ENCODE peak calls at places on chromosome 12, in eight cellular contexts. E, V, P, X, T, Q, Y and S are unnamed samples.

GRCh38 chr12:48817957-48818830 is at the start of gene CACNB3:
- DNase-seq in P (peak), E (peak), T (peak), V (peak), Q (peak), X (peak), Y (peak), S (no peak)

GRCh38 chr12:1797011-1797901 is 23.1 kb upstream of the LRTM2 start:
- DNase-seq in Q (no peak), V (peak), P (peak), X (no peak), Y (peak), E (peak), T (no peak), S (no peak)

GRCh38 chr12:13152281-13152680 is 44.2 kb upstream of the EMP1 start:
- DNase-seq in V (peak), E (no peak), Y (no peak), Q (peak), X (peak), P (peak), T (no peak), S (no peak)

GRCh38 chr12:130644124-130644523 is 72.0 kb downstream of the RIMBP2 start:
- DNase-seq in Q (no peak), V (no peak), Y (no peak), T (no peak), E (no peak), P (no peak), X (no peak), S (no peak)

GRCh38 chr12:126747530-126748149 is 1519.3 kb upstream of the TMEM132C start:
- DNase-seq in X (no peak), Y (peak), V (peak), E (peak), Q (no peak), T (no peak), P (peak), S (no peak)

GRCh38 chr12:66863276-66863675 is 184.4 kb upstream of the GRIP1 start:
- DNase-seq in Y (no peak), X (no peak), E (no peak), Q (no peak), P (no peak), T (peak), V (no peak), S (no peak)

GRCh38 chr12:9813821-9814798 is 13.2 kb upstream of the KLRF1 start:
- DNase-seq in X (peak), E (peak), P (peak), Y (peak), Q (peak), T (peak), V (peak), S (no peak)

GRCh38 chr12:38384816-38385491 is 68.4 kb downstream of the ALG10B start:
- DNase-seq in Y (no peak), X (no peak), Q (no peak), V (no peak), E (no peak), T (peak), P (no peak), S (no peak)

GRCh38 chr12:65810036-65810435 is 14.2 kb upstream of the HMGA2 start:
- DNase-seq in V (no peak), E (no peak), Q (no peak), T (no peak), Y (no peak), P (no peak), X (no peak), S (no peak)

GRCh38 chr12:76680940-76681339 is 83.0 kb upstream of the ZDHHC17 start:
- DNase-seq in P (no peak), X (no peak), Q (no peak), E (no peak), T (no peak), V (no peak), Y (no peak), S (no peak)

GRCh38 chr12:101021911-101022388 is 188.1 kb downstream of the SLC5A8 start:
- DNase-seq in P (no peak), V (no peak), X (no peak), Q (no peak), Y (no peak), E (no peak), T (peak), S (peak)

GRCh38 chr12:9094512-9095206 is 21.1 kb downstream of the A2M start:
- DNase-seq in T (no peak), X (no peak), Y (no peak), Q (no peak), E (no peak), V (no peak), P (no peak), S (no peak)

GRCh38 chr12:132439333-132439904 is 50.5 kb upstream of the FBRSL1 start:
- DNase-seq in Q (no peak), E (no peak), P (no peak), X (no peak), V (no peak), T (no peak), Y (no peak), S (no peak)

GRCh38 chr12:50595667-50596066 is 90.9 kb downstream of the DIP2B start:
- DNase-seq in V (no peak), Q (no peak), T (no peak), P (no peak), Y (no peak), X (no peak), E (no peak), S (no peak)

GRCh38 chr12:91874086-91874865 is 271.4 kb downstream of the BTG1 start:
- DNase-seq in Y (no peak), E (no peak), T (no peak), P (no peak), X (no peak), Q (no peak), V (no peak), S (no peak)

GRCh38 chr12:91866566-91866965 is 279.1 kb downstream of the BTG1 start:
- DNase-seq in P (no peak), X (no peak), Q (no peak), V (no peak), T (no peak), E (no peak), Y (no peak), S (no peak)

GRCh38 chr12:91871751-91872150 is 273.9 kb downstream of the BTG1 start:
- DNase-seq in T (no peak), Y (no peak), P (no peak), X (no peak), Q (no peak), V (no peak), E (no peak), S (no peak)

GRCh38 chr12:91877022-91877421 is 268.6 kb downstream of the BTG1 start:
- DNase-seq in P (peak), X (peak), Y (peak), E (no peak), T (peak), V (peak), Q (peak), S (no peak)

DNA sequence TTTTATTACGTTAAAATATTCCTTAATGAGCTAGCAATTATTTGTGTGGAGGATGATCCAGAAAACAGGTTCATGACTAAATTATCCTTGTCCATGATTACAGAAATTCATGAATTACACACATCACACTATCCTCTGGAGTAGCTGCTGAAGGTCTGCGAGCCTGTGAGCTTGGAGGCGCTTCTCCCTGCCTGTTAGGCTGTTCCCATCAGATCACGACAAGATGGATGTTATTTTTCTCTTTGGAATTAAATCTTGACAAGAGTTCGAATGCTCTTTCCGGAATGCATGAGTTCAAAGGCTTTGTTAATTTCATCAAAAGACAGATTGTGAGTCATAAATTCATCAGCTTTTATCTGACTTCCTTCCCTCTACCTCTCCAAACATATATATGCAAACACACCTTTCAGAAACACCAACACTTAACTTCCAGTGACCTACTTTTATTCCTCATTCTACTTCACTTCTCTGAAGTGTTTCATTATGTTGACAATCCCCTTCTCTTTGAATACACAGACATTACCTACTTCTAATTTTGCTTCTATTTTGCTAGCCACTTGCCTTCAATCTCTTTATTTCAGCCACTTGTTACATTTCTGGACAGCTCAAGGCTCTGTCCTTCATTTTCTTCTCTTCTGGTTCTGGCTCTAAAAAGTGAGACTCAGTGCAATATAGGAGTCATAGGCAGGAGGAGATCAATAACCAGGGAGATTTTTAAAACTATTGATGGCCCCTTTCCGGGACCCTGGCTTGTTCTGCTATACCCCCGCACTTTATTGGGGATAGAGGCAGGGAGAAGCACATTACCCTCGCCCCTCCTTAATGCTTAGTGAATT is 274.6 kb downstream of the BTG1 start:
- DNase-seq in E (no peak), P (no peak), T (peak), Y (no peak), V (no peak), X (no peak), Q (no peak), S (no peak)
- H3K4me3 ChIP-seq in E (no peak), P (no peak), T (no peak), Y (no peak), V (no peak), X (no peak), Q (no peak), S (no peak)

DNA sequence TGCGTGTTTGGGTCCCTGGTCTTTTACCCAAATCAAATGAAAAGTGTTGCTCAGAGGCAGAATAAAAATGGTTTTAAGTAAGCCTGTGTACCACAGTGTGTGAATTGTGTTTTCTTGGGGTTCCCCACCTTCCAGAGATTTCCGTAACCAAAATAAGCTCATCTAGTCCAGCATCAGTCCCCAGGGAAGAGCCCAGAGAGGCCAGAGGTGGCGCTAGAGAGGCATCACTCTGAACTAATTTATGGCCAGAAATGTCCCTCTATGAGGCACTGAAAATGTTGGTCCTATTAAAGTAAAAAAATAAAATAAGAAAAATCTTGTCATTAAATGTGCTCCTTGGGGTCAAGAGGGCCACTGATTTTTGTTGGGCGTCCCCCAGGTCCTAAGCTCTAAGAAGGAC is 24.9 kb upstream of the PRKAB1 start:
- DNase-seq in E (no peak), P (no peak), X (no peak), V (no peak), T (no peak), Q (no peak), Y (no peak), S (no peak)
- TF ChIP-seq CTCF in E (no peak), P (no peak), X (no peak), V (peak), T (peak), Q (no peak), Y (peak), S (peak)

GRCh38 chr12:33529810-33530209 is 90.2 kb upstream of the SYT10 start:
- DNase-seq in Y (no peak), T (no peak), P (no peak), V (no peak), E (no peak), Q (no peak), X (no peak), S (no peak)
- H3K4me3 ChIP-seq in Y (no peak), T (no peak), P (no peak), V (no peak), E (no peak), Q (no peak), X (no peak), S (no peak)

GRCh38 chr12:94644622-94645021 is 5.7 kb downstream of the TMCC3 start:
- DNase-seq in X (no peak), V (no peak), T (peak), Q (no peak), E (no peak), Y (peak), P (peak), S (peak)

GRCh38 chr12:94649349-94650142 is 811 bp downstream of the TMCC3 start:
- DNase-seq in P (peak), V (peak), Y (peak), E (peak), T (peak), Q (peak), X (peak), S (no peak)

GRCh38 chr12:94648578-94648977 is 1.8 kb downstream of the TMCC3 start:
- DNase-seq in T (peak), Y (no peak), V (no peak), P (no peak), E (no peak), Q (no peak), X (no peak), S (no peak)

DNA sequence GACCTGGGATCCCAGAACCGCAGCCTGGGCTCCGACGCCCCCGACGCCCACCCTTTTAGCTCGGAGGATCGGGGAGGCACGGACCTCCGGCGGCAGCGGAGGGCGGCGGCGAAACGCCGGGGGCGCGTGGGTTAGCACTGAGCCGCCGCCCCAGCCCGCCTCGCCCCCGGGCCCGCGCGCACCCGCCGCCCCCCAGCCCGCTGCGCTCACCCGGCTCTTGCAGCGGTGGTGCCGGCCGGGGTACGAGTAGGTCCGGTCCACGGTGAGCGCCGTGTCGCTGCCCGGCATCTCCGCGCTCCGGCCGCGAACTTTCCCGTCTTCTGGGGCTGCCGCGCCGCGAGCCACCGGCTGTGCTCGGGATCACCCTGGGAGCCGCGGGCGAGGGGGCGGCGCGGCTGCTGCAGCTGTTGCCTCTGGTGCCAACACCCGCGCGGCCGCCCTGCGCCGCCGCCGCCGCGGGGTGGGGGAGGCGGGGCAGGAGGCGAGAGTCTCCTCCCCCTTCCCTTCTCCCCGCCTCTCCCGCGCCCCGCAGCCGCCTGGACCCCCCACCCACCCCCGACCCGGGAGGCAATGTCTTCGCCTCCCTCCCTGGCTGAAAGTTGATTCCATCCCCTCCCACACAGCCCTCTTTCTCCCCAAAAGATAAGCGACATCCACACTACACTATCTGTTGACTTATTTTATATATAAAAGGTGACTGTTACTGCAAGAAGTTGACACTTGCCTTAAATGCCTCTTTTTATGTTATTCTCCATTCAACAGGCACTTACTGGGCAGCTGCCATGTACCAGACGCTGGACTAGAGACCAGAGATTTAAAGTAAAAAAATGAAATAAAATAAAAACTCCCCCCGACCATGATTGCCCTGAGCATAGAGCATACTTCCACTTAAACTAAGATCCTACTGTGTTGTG is at the start of gene TMCC3:
- DNase-seq in V (peak), Y (peak), T (peak), Q (no peak), E (peak), X (peak), P (peak), S (no peak)
- TF ChIP-seq CTCF in V (no peak), Y (no peak), T (no peak), Q (no peak), E (peak), X (no peak), P (no peak), S (no peak)

DNA sequence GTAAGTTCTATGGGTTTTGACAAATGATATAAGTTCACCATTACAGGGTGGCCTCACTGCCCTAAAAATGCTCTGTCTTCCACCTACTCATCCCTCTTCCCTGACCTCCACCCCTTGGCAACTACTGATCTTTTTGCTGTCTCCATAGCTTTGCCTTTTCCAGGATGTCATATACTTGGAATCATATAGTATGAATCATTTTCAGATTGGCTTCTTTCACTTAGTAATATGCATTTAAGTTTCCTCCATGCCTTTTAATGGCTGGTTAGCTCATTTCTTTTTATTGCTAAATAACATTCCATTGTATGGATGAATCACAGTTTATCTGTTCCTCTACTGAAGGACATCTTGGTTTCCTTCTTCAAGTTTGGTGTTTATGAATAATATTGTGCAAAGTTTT is 14.0 kb upstream of the PEX5 start:
- DNase-seq in X (no peak), V (no peak), Y (no peak), E (no peak), P (no peak), Q (no peak), T (peak), S (no peak)
- H3K4me3 ChIP-seq in X (no peak), V (no peak), Y (no peak), E (no peak), P (no peak), Q (no peak), T (no peak), S (no peak)

GRCh38 chr12:114850853-114851252 is 166.9 kb upstream of the TBX3 start:
- DNase-seq in P (no peak), Q (no peak), T (no peak), X (no peak), E (no peak), V (no peak), Y (no peak), S (no peak)
- TF ChIP-seq CTCF in P (no peak), Q (no peak), T (no peak), X (no peak), E (no peak), V (no peak), Y (no peak), S (no peak)

DNA sequence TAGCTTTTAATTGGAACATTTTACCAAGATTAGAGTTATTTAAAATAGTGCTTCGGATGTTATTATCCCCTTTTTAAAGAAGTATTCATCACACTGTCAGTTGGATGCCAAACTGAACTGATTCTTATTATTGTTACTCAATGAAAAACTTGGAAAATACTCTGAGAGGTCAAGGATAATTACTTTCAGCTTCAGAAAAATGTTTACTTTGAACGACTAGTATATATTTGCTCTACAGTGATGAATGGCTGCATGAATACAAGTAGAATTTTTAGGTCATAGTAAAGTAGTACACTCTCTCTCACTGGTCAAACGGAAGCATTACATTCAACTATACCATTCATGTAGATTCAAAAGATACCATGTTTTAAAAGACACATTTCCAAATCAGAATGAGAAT is 269.2 kb downstream of the CCDC91 start:
- DNase-seq in X (no peak), Y (no peak), P (no peak), E (no peak), T (no peak), V (no peak), Q (no peak), S (no peak)
- H3K4me3 ChIP-seq in X (no peak), Y (no peak), P (no peak), E (no peak), T (no peak), V (no peak), Q (no peak), S (no peak)

GRCh38 chr12:103768467-103769123 is 72.4 kb downstream of the NT5DC3 start:
- DNase-seq in X (no peak), Q (no peak), T (no peak), Y (no peak), P (no peak), E (no peak), V (no peak), S (no peak)
- TF ChIP-seq CTCF in X (no peak), Q (no peak), T (no peak), Y (no peak), P (no peak), E (no peak), V (no peak), S (no peak)

GRCh38 chr12:54220092-54220557 is 31.3 kb upstream of the SMUG1 start:
- DNase-seq in E (peak), X (peak), T (peak), V (peak), P (peak), Q (peak), Y (peak), S (no peak)

GRCh38 chr12:54216580-54217308 is 28.0 kb upstream of the SMUG1 start:
- DNase-seq in Q (peak), P (peak), Y (peak), X (peak), V (peak), E (peak), T (peak), S (no peak)

GRCh38 chr12:54217309-54217661 is 28.5 kb upstream of the SMUG1 start:
- DNase-seq in T (no peak), X (no peak), Q (no peak), P (no peak), E (no peak), V (no peak), Y (no peak), S (no peak)

GRCh38 chr12:54215990-54216579 is 27.3 kb upstream of the SMUG1 start:
- DNase-seq in Q (no peak), T (no peak), P (no peak), X (no peak), Y (peak), V (no peak), E (no peak), S (no peak)

GRCh38 chr12:54217774-54218221 is 29.0 kb upstream of the SMUG1 start:
- DNase-seq in V (peak), P (no peak), Q (no peak), T (no peak), E (no peak), Y (peak), X (no peak), S (no peak)
- H3K4me3 ChIP-seq in V (peak), P (no peak), Q (no peak), T (peak), E (no peak), Y (peak), X (peak), S (peak)